ENCODE peak calls at places on chromosome 19, in eight cellular contexts. One of them, this sample, is unnamed.

GRCh38 chr19:10271543-10272086 is 695 bp downstream of the ICAM1 start:
- DNase-seq in SW 1271: no peak
- DNase-seq in AG20443: peak
- DNase-seq in NCI-H2171 treated with DMSO at 0.1 percent for 48 hours: no peak
- DNase-seq in stimulated activated CD8-positive, alpha-beta memory T cell treated with anti-CD3 and anti-CD28 coated beads, Interleukin-4, amount 100 ng/mL, for 48 hours: peak
- DNase-seq in pancreas: no peak
- DNase-seq in stromal cell of bone marrow: no peak
- DNase-seq in activated CD4-positive, alpha-beta T cell treated with anti-CD3 and anti-CD28 coated beads, Interleukin-2, amount 10 ng/mL, durations not matched to agents 7 days and 5 days: no peak
- DNase-seq in this sample: no peak

GRCh38 chr19:5952193-5953033 is 25.5 kb downstream of the RANBP3 start:
- DNase-seq in SW 1271: no peak
- DNase-seq in AG20443: no peak
- DNase-seq in NCI-H2171 treated with DMSO at 0.1 percent for 48 hours: no peak
- DNase-seq in stimulated activated CD8-positive, alpha-beta memory T cell treated with anti-CD3 and anti-CD28 coated beads, Interleukin-4, amount 100 ng/mL, for 48 hours: no peak
- DNase-seq in pancreas: no peak
- DNase-seq in stromal cell of bone marrow: no peak
- DNase-seq in activated CD4-positive, alpha-beta T cell treated with anti-CD3 and anti-CD28 coated beads, Interleukin-2, amount 10 ng/mL, durations not matched to agents 7 days and 5 days: no peak
- DNase-seq in this sample: no peak

GRCh38 chr19:23904406-23904805 is 10.3 kb upstream of the ZNF726 start:
- DNase-seq in SW 1271: no peak
- DNase-seq in AG20443: no peak
- DNase-seq in NCI-H2171 treated with DMSO at 0.1 percent for 48 hours: no peak
- DNase-seq in stimulated activated CD8-positive, alpha-beta memory T cell treated with anti-CD3 and anti-CD28 coated beads, Interleukin-4, amount 100 ng/mL, for 48 hours: no peak
- DNase-seq in pancreas: no peak
- DNase-seq in stromal cell of bone marrow: no peak
- DNase-seq in activated CD4-positive, alpha-beta T cell treated with anti-CD3 and anti-CD28 coated beads, Interleukin-2, amount 10 ng/mL, durations not matched to agents 7 days and 5 days: no peak
- DNase-seq in this sample: no peak

GRCh38 chr19:46776927-46777911 is 11.2 kb downstream of the SLC1A5 start:
- DNase-seq in SW 1271: no peak
- DNase-seq in AG20443: no peak
- DNase-seq in NCI-H2171 treated with DMSO at 0.1 percent for 48 hours: no peak
- DNase-seq in stimulated activated CD8-positive, alpha-beta memory T cell treated with anti-CD3 and anti-CD28 coated beads, Interleukin-4, amount 100 ng/mL, for 48 hours: peak
- DNase-seq in pancreas: no peak
- DNase-seq in stromal cell of bone marrow: no peak
- DNase-seq in activated CD4-positive, alpha-beta T cell treated with anti-CD3 and anti-CD28 coated beads, Interleukin-2, amount 10 ng/mL, durations not matched to agents 7 days and 5 days: no peak
- DNase-seq in this sample: no peak

GRCh38 chr19:4715529-4716221 is 8.0 kb downstream of the DPP9 start:
- DNase-seq in SW 1271: no peak
- DNase-seq in AG20443: no peak
- DNase-seq in NCI-H2171 treated with DMSO at 0.1 percent for 48 hours: no peak
- DNase-seq in stimulated activated CD8-positive, alpha-beta memory T cell treated with anti-CD3 and anti-CD28 coated beads, Interleukin-4, amount 100 ng/mL, for 48 hours: no peak
- DNase-seq in pancreas: no peak
- DNase-seq in stromal cell of bone marrow: no peak
- DNase-seq in activated CD4-positive, alpha-beta T cell treated with anti-CD3 and anti-CD28 coated beads, Interleukin-2, amount 10 ng/mL, durations not matched to agents 7 days and 5 days: no peak
- DNase-seq in this sample: peak

GRCh38 chr19:49560358-49560900 is 19.9 kb downstream of the NOSIP start:
- DNase-seq in SW 1271: no peak
- DNase-seq in AG20443: no peak
- DNase-seq in NCI-H2171 treated with DMSO at 0.1 percent for 48 hours: no peak
- DNase-seq in stimulated activated CD8-positive, alpha-beta memory T cell treated with anti-CD3 and anti-CD28 coated beads, Interleukin-4, amount 100 ng/mL, for 48 hours: peak
- DNase-seq in pancreas: no peak
- DNase-seq in stromal cell of bone marrow: no peak
- DNase-seq in activated CD4-positive, alpha-beta T cell treated with anti-CD3 and anti-CD28 coated beads, Interleukin-2, amount 10 ng/mL, durations not matched to agents 7 days and 5 days: peak
- DNase-seq in this sample: no peak

GRCh38 chr19:11204943-11205349 is 7.6 kb upstream of the KANK2 start:
- DNase-seq in SW 1271: no peak
- DNase-seq in AG20443: no peak
- DNase-seq in NCI-H2171 treated with DMSO at 0.1 percent for 48 hours: peak
- DNase-seq in stimulated activated CD8-positive, alpha-beta memory T cell treated with anti-CD3 and anti-CD28 coated beads, Interleukin-4, amount 100 ng/mL, for 48 hours: no peak
- DNase-seq in pancreas: no peak
- DNase-seq in stromal cell of bone marrow: no peak
- DNase-seq in activated CD4-positive, alpha-beta T cell treated with anti-CD3 and anti-CD28 coated beads, Interleukin-2, amount 10 ng/mL, durations not matched to agents 7 days and 5 days: no peak
- DNase-seq in this sample: no peak

GRCh38 chr19:31674503-31675186 is 325.4 kb upstream of the TSHZ3 start:
- DNase-seq in SW 1271: no peak
- DNase-seq in AG20443: peak
- DNase-seq in NCI-H2171 treated with DMSO at 0.1 percent for 48 hours: no peak
- DNase-seq in stimulated activated CD8-positive, alpha-beta memory T cell treated with anti-CD3 and anti-CD28 coated beads, Interleukin-4, amount 100 ng/mL, for 48 hours: no peak
- DNase-seq in pancreas: no peak
- DNase-seq in stromal cell of bone marrow: peak
- DNase-seq in activated CD4-positive, alpha-beta T cell treated with anti-CD3 and anti-CD28 coated beads, Interleukin-2, amount 10 ng/mL, durations not matched to agents 7 days and 5 days: no peak
- DNase-seq in this sample: no peak

GRCh38 chr19:748274-748598 is 2.7 kb upstream of the MISP start:
- DNase-seq in SW 1271: no peak
- DNase-seq in AG20443: no peak
- DNase-seq in NCI-H2171 treated with DMSO at 0.1 percent for 48 hours: no peak
- DNase-seq in stimulated activated CD8-positive, alpha-beta memory T cell treated with anti-CD3 and anti-CD28 coated beads, Interleukin-4, amount 100 ng/mL, for 48 hours: no peak
- DNase-seq in pancreas: no peak
- DNase-seq in stromal cell of bone marrow: no peak
- DNase-seq in activated CD4-positive, alpha-beta T cell treated with anti-CD3 and anti-CD28 coated beads, Interleukin-2, amount 10 ng/mL, durations not matched to agents 7 days and 5 days: no peak
- DNase-seq in this sample: peak

GRCh38 chr19:43763473-43763939 is 8.7 kb upstream of the SMG9 start:
- DNase-seq in SW 1271: no peak
- DNase-seq in AG20443: peak
- DNase-seq in NCI-H2171 treated with DMSO at 0.1 percent for 48 hours: no peak
- DNase-seq in stimulated activated CD8-positive, alpha-beta memory T cell treated with anti-CD3 and anti-CD28 coated beads, Interleukin-4, amount 100 ng/mL, for 48 hours: no peak
- DNase-seq in pancreas: no peak
- DNase-seq in stromal cell of bone marrow: peak
- DNase-seq in activated CD4-positive, alpha-beta T cell treated with anti-CD3 and anti-CD28 coated beads, Interleukin-2, amount 10 ng/mL, durations not matched to agents 7 days and 5 days: no peak
- DNase-seq in this sample: no peak

GRCh38 chr19:2291185-2291751 is 9.3 kb upstream of the PEAK3 start:
- DNase-seq in SW 1271: no peak
- DNase-seq in AG20443: no peak
- DNase-seq in NCI-H2171 treated with DMSO at 0.1 percent for 48 hours: no peak
- DNase-seq in stimulated activated CD8-positive, alpha-beta memory T cell treated with anti-CD3 and anti-CD28 coated beads, Interleukin-4, amount 100 ng/mL, for 48 hours: no peak
- DNase-seq in pancreas: no peak
- DNase-seq in stromal cell of bone marrow: no peak
- DNase-seq in activated CD4-positive, alpha-beta T cell treated with anti-CD3 and anti-CD28 coated beads, Interleukin-2, amount 10 ng/mL, durations not matched to agents 7 days and 5 days: no peak
- DNase-seq in this sample: no peak

GRCh38 chr19:38639679-38640078 is 7.8 kb upstream of the ACTN4 start:
- DNase-seq in SW 1271: no peak
- DNase-seq in AG20443: no peak
- DNase-seq in NCI-H2171 treated with DMSO at 0.1 percent for 48 hours: no peak
- DNase-seq in stimulated activated CD8-positive, alpha-beta memory T cell treated with anti-CD3 and anti-CD28 coated beads, Interleukin-4, amount 100 ng/mL, for 48 hours: no peak
- DNase-seq in pancreas: no peak
- DNase-seq in stromal cell of bone marrow: no peak
- DNase-seq in activated CD4-positive, alpha-beta T cell treated with anti-CD3 and anti-CD28 coated beads, Interleukin-2, amount 10 ng/mL, durations not matched to agents 7 days and 5 days: no peak
- DNase-seq in this sample: no peak

GRCh38 chr19:22784051-22784450 is at the start of gene ZNF99:
- DNase-seq in SW 1271: no peak
- DNase-seq in AG20443: no peak
- DNase-seq in NCI-H2171 treated with DMSO at 0.1 percent for 48 hours: no peak
- DNase-seq in stimulated activated CD8-positive, alpha-beta memory T cell treated with anti-CD3 and anti-CD28 coated beads, Interleukin-4, amount 100 ng/mL, for 48 hours: no peak
- DNase-seq in pancreas: no peak
- DNase-seq in stromal cell of bone marrow: peak
- DNase-seq in activated CD4-positive, alpha-beta T cell treated with anti-CD3 and anti-CD28 coated beads, Interleukin-2, amount 10 ng/mL, durations not matched to agents 7 days and 5 days: no peak
- DNase-seq in this sample: no peak

GRCh38 chr19:38708413-38709024 is 35.8 kb downstream of the CAPN12 start:
- DNase-seq in SW 1271: no peak
- DNase-seq in AG20443: no peak
- DNase-seq in NCI-H2171 treated with DMSO at 0.1 percent for 48 hours: no peak
- DNase-seq in stimulated activated CD8-positive, alpha-beta memory T cell treated with anti-CD3 and anti-CD28 coated beads, Interleukin-4, amount 100 ng/mL, for 48 hours: no peak
- DNase-seq in pancreas: no peak
- DNase-seq in stromal cell of bone marrow: no peak
- DNase-seq in activated CD4-positive, alpha-beta T cell treated with anti-CD3 and anti-CD28 coated beads, Interleukin-2, amount 10 ng/mL, durations not matched to agents 7 days and 5 days: no peak
- DNase-seq in this sample: no peak

GRCh38 chr19:18612051-18612771 is 459 bp upstream of the TMEM59L start:
- DNase-seq in SW 1271: no peak
- DNase-seq in AG20443: no peak
- DNase-seq in NCI-H2171 treated with DMSO at 0.1 percent for 48 hours: peak
- DNase-seq in stimulated activated CD8-positive, alpha-beta memory T cell treated with anti-CD3 and anti-CD28 coated beads, Interleukin-4, amount 100 ng/mL, for 48 hours: no peak
- DNase-seq in pancreas: no peak
- DNase-seq in stromal cell of bone marrow: no peak
- DNase-seq in activated CD4-positive, alpha-beta T cell treated with anti-CD3 and anti-CD28 coated beads, Interleukin-2, amount 10 ng/mL, durations not matched to agents 7 days and 5 days: no peak
- DNase-seq in this sample: no peak

GRCh38 chr19:58021541-58022282 is 12.1 kb upstream of the ZSCAN1 start:
- DNase-seq in SW 1271: no peak
- DNase-seq in AG20443: peak
- DNase-seq in NCI-H2171 treated with DMSO at 0.1 percent for 48 hours: peak
- DNase-seq in stimulated activated CD8-positive, alpha-beta memory T cell treated with anti-CD3 and anti-CD28 coated beads, Interleukin-4, amount 100 ng/mL, for 48 hours: peak
- DNase-seq in pancreas: no peak
- DNase-seq in stromal cell of bone marrow: peak
- DNase-seq in activated CD4-positive, alpha-beta T cell treated with anti-CD3 and anti-CD28 coated beads, Interleukin-2, amount 10 ng/mL, durations not matched to agents 7 days and 5 days: peak
- DNase-seq in this sample: no peak

GRCh38 chr19:31519216-31519615 is 170.0 kb upstream of the TSHZ3 start:
- DNase-seq in SW 1271: no peak
- DNase-seq in AG20443: no peak
- DNase-seq in NCI-H2171 treated with DMSO at 0.1 percent for 48 hours: no peak
- DNase-seq in stimulated activated CD8-positive, alpha-beta memory T cell treated with anti-CD3 and anti-CD28 coated beads, Interleukin-4, amount 100 ng/mL, for 48 hours: no peak
- DNase-seq in pancreas: no peak
- DNase-seq in stromal cell of bone marrow: no peak
- DNase-seq in activated CD4-positive, alpha-beta T cell treated with anti-CD3 and anti-CD28 coated beads, Interleukin-2, amount 10 ng/mL, durations not matched to agents 7 days and 5 days: no peak
- DNase-seq in this sample: no peak

GRCh38 chr19:40217027-40217810 is 965 bp downstream of the TTC9B start:
- DNase-seq in SW 1271: no peak
- DNase-seq in AG20443: no peak
- DNase-seq in NCI-H2171 treated with DMSO at 0.1 percent for 48 hours: peak
- DNase-seq in stimulated activated CD8-positive, alpha-beta memory T cell treated with anti-CD3 and anti-CD28 coated beads, Interleukin-4, amount 100 ng/mL, for 48 hours: peak
- DNase-seq in pancreas: peak
- DNase-seq in stromal cell of bone marrow: no peak
- DNase-seq in activated CD4-positive, alpha-beta T cell treated with anti-CD3 and anti-CD28 coated beads, Interleukin-2, amount 10 ng/mL, durations not matched to agents 7 days and 5 days: no peak
- DNase-seq in this sample: peak

GRCh38 chr19:45526143-45526542 is 18.9 kb downstream of the VASP start:
- DNase-seq in SW 1271: no peak
- DNase-seq in AG20443: peak
- DNase-seq in NCI-H2171 treated with DMSO at 0.1 percent for 48 hours: peak
- DNase-seq in stimulated activated CD8-positive, alpha-beta memory T cell treated with anti-CD3 and anti-CD28 coated beads, Interleukin-4, amount 100 ng/mL, for 48 hours: no peak
- DNase-seq in pancreas: no peak
- DNase-seq in stromal cell of bone marrow: peak
- DNase-seq in activated CD4-positive, alpha-beta T cell treated with anti-CD3 and anti-CD28 coated beads, Interleukin-2, amount 10 ng/mL, durations not matched to agents 7 days and 5 days: no peak
- DNase-seq in this sample: peak

GRCh38 chr19:50460161-50460765 is 16.0 kb upstream of the EMC10 start:
- DNase-seq in SW 1271: no peak
- DNase-seq in AG20443: peak
- DNase-seq in NCI-H2171 treated with DMSO at 0.1 percent for 48 hours: no peak
- DNase-seq in stimulated activated CD8-positive, alpha-beta memory T cell treated with anti-CD3 and anti-CD28 coated beads, Interleukin-4, amount 100 ng/mL, for 48 hours: peak
- DNase-seq in pancreas: no peak
- DNase-seq in stromal cell of bone marrow: no peak
- DNase-seq in activated CD4-positive, alpha-beta T cell treated with anti-CD3 and anti-CD28 coated beads, Interleukin-2, amount 10 ng/mL, durations not matched to agents 7 days and 5 days: no peak
- DNase-seq in this sample: no peak

GRCh38 chr19:38265213-38265861 is 964 bp downstream of the SPINT2 start:
- DNase-seq in SW 1271: no peak
- DNase-seq in AG20443: no peak
- DNase-seq in NCI-H2171 treated with DMSO at 0.1 percent for 48 hours: no peak
- DNase-seq in stimulated activated CD8-positive, alpha-beta memory T cell treated with anti-CD3 and anti-CD28 coated beads, Interleukin-4, amount 100 ng/mL, for 48 hours: peak
- DNase-seq in pancreas: peak
- DNase-seq in stromal cell of bone marrow: no peak
- DNase-seq in activated CD4-positive, alpha-beta T cell treated with anti-CD3 and anti-CD28 coated beads, Interleukin-2, amount 10 ng/mL, durations not matched to agents 7 days and 5 days: peak
- DNase-seq in this sample: peak

GRCh38 chr19:33098023-33098652 is 17.2 kb downstream of the GPATCH1 start:
- DNase-seq in SW 1271: no peak
- DNase-seq in AG20443: no peak
- DNase-seq in NCI-H2171 treated with DMSO at 0.1 percent for 48 hours: no peak
- DNase-seq in stimulated activated CD8-positive, alpha-beta memory T cell treated with anti-CD3 and anti-CD28 coated beads, Interleukin-4, amount 100 ng/mL, for 48 hours: no peak
- DNase-seq in pancreas: no peak
- DNase-seq in stromal cell of bone marrow: no peak
- DNase-seq in activated CD4-positive, alpha-beta T cell treated with anti-CD3 and anti-CD28 coated beads, Interleukin-2, amount 10 ng/mL, durations not matched to agents 7 days and 5 days: no peak
- DNase-seq in this sample: peak

GRCh38 chr19:1651061-1651547 is 1.3 kb downstream of the TCF3 start:
- DNase-seq in SW 1271: no peak
- DNase-seq in AG20443: peak
- DNase-seq in NCI-H2171 treated with DMSO at 0.1 percent for 48 hours: peak
- DNase-seq in stimulated activated CD8-positive, alpha-beta memory T cell treated with anti-CD3 and anti-CD28 coated beads, Interleukin-4, amount 100 ng/mL, for 48 hours: peak
- DNase-seq in pancreas: peak
- DNase-seq in stromal cell of bone marrow: no peak
- DNase-seq in activated CD4-positive, alpha-beta T cell treated with anti-CD3 and anti-CD28 coated beads, Interleukin-2, amount 10 ng/mL, durations not matched to agents 7 days and 5 days: peak
- DNase-seq in this sample: no peak

GRCh38 chr19:38700350-38700932 is 43.8 kb downstream of the CAPN12 start:
- DNase-seq in SW 1271: no peak
- DNase-seq in AG20443: no peak
- DNase-seq in NCI-H2171 treated with DMSO at 0.1 percent for 48 hours: no peak
- DNase-seq in stimulated activated CD8-positive, alpha-beta memory T cell treated with anti-CD3 and anti-CD28 coated beads, Interleukin-4, amount 100 ng/mL, for 48 hours: no peak
- DNase-seq in pancreas: no peak
- DNase-seq in stromal cell of bone marrow: no peak
- DNase-seq in activated CD4-positive, alpha-beta T cell treated with anti-CD3 and anti-CD28 coated beads, Interleukin-2, amount 10 ng/mL, durations not matched to agents 7 days and 5 days: no peak
- DNase-seq in this sample: no peak

GRCh38 chr19:48520134-48520533 is 8.5 kb upstream of the LMTK3 start:
- DNase-seq in SW 1271: no peak
- DNase-seq in AG20443: no peak
- DNase-seq in NCI-H2171 treated with DMSO at 0.1 percent for 48 hours: no peak
- DNase-seq in stimulated activated CD8-positive, alpha-beta memory T cell treated with anti-CD3 and anti-CD28 coated beads, Interleukin-4, amount 100 ng/mL, for 48 hours: no peak
- DNase-seq in pancreas: no peak
- DNase-seq in stromal cell of bone marrow: no peak
- DNase-seq in activated CD4-positive, alpha-beta T cell treated with anti-CD3 and anti-CD28 coated beads, Interleukin-2, amount 10 ng/mL, durations not matched to agents 7 days and 5 days: no peak
- DNase-seq in this sample: no peak

GRCh38 chr19:55820037-55820436 is 11.8 kb downstream of the NLRP11 start:
- DNase-seq in SW 1271: no peak
- DNase-seq in AG20443: no peak
- DNase-seq in NCI-H2171 treated with DMSO at 0.1 percent for 48 hours: no peak
- DNase-seq in stimulated activated CD8-positive, alpha-beta memory T cell treated with anti-CD3 and anti-CD28 coated beads, Interleukin-4, amount 100 ng/mL, for 48 hours: no peak
- DNase-seq in pancreas: no peak
- DNase-seq in stromal cell of bone marrow: no peak
- DNase-seq in activated CD4-positive, alpha-beta T cell treated with anti-CD3 and anti-CD28 coated beads, Interleukin-2, amount 10 ng/mL, durations not matched to agents 7 days and 5 days: no peak
- DNase-seq in this sample: no peak

GRCh38 chr19:3805859-3806258 is 19.7 kb upstream of the MATK start:
- DNase-seq in SW 1271: no peak
- DNase-seq in AG20443: no peak
- DNase-seq in NCI-H2171 treated with DMSO at 0.1 percent for 48 hours: no peak
- DNase-seq in stimulated activated CD8-positive, alpha-beta memory T cell treated with anti-CD3 and anti-CD28 coated beads, Interleukin-4, amount 100 ng/mL, for 48 hours: no peak
- DNase-seq in pancreas: no peak
- DNase-seq in stromal cell of bone marrow: no peak
- DNase-seq in activated CD4-positive, alpha-beta T cell treated with anti-CD3 and anti-CD28 coated beads, Interleukin-2, amount 10 ng/mL, durations not matched to agents 7 days and 5 days: no peak
- DNase-seq in this sample: no peak

GRCh38 chr19:39590265-39590664 is 12.1 kb upstream of the LGALS13 start:
- DNase-seq in SW 1271: no peak
- DNase-seq in AG20443: no peak
- DNase-seq in NCI-H2171 treated with DMSO at 0.1 percent for 48 hours: no peak
- DNase-seq in stimulated activated CD8-positive, alpha-beta memory T cell treated with anti-CD3 and anti-CD28 coated beads, Interleukin-4, amount 100 ng/mL, for 48 hours: no peak
- DNase-seq in pancreas: no peak
- DNase-seq in stromal cell of bone marrow: no peak
- DNase-seq in activated CD4-positive, alpha-beta T cell treated with anti-CD3 and anti-CD28 coated beads, Interleukin-2, amount 10 ng/mL, durations not matched to agents 7 days and 5 days: peak
- DNase-seq in this sample: no peak

GRCh38 chr19:1856698-1857603 is 6.4 kb downstream of the KLF16 start:
- DNase-seq in SW 1271: no peak
- DNase-seq in AG20443: peak
- DNase-seq in NCI-H2171 treated with DMSO at 0.1 percent for 48 hours: peak
- DNase-seq in stimulated activated CD8-positive, alpha-beta memory T cell treated with anti-CD3 and anti-CD28 coated beads, Interleukin-4, amount 100 ng/mL, for 48 hours: peak
- DNase-seq in pancreas: peak
- DNase-seq in stromal cell of bone marrow: peak
- DNase-seq in activated CD4-positive, alpha-beta T cell treated with anti-CD3 and anti-CD28 coated beads, Interleukin-2, amount 10 ng/mL, durations not matched to agents 7 days and 5 days: no peak
- DNase-seq in this sample: peak

GRCh38 chr19:3121396-3121795 is 14.4 kb upstream of the GNA15 start:
- DNase-seq in SW 1271: no peak
- DNase-seq in AG20443: no peak
- DNase-seq in NCI-H2171 treated with DMSO at 0.1 percent for 48 hours: no peak
- DNase-seq in stimulated activated CD8-positive, alpha-beta memory T cell treated with anti-CD3 and anti-CD28 coated beads, Interleukin-4, amount 100 ng/mL, for 48 hours: no peak
- DNase-seq in pancreas: no peak
- DNase-seq in stromal cell of bone marrow: no peak
- DNase-seq in activated CD4-positive, alpha-beta T cell treated with anti-CD3 and anti-CD28 coated beads, Interleukin-2, amount 10 ng/mL, durations not matched to agents 7 days and 5 days: no peak
- DNase-seq in this sample: no peak